ENCODE peak calls at places on chromosomes 13 and 19, in eight cellular contexts. X is stimulated activated CD4-positive, alpha-beta T cell treated with anti-CD3 and anti-CD28 coated beads, Interleukin-4, amount 100 ng/mL, for 4 hours; F is NCI-H1105; A is NCI-H2081 treated with DMSO at 0.1 percent for 48 hours; J is cerebellar nuclear complex; S is activated CD4-positive, alpha-beta memory T cell treated with anti-CD3 and anti-CD28 coated beads for 36 hours; Y is AG09309; K is RPMI8226. W is an unnamed sample.

GRCh38 chr13:49667773-49668172 is 23.5 kb downstream of the EBPL start:
- DNase-seq in A (no peak), X (no peak), F (no peak), S (no peak), J (no peak), Y (no peak), K (no peak), W (no peak)

GRCh38 chr13:101267656-101268055 is 148.7 kb downstream of the NALCN start:
- DNase-seq in S (no peak), Y (peak; percentile 44), X (no peak), F (no peak), J (no peak), A (no peak), K (no peak), W (no peak)

GRCh38 chr19:45972081-45972943 is 1.4 kb downstream of the NOVA2 start:
- DNase-seq in X (peak; percentile 81), K (no peak), A (no peak), Y (no peak), S (peak; percentile 53), F (no peak), J (no peak), W (no peak)

GRCh38 chr13:30818323-30818960 is 83.1 kb downstream of the ALOX5AP start:
- DNase-seq in K (no peak), F (no peak), X (no peak), A (no peak), S (no peak), J (no peak), Y (peak; percentile 93), W (no peak)

GRCh38 chr19:20385056-20385455 is 180.5 kb downstream of the ZNF737 start:
- DNase-seq in X (no peak), Y (no peak), K (no peak), J (no peak), S (no peak), A (no peak), F (no peak), W (no peak)

GRCh38 chr13:50651916-50652315 is 191.6 kb downstream of the DLEU7 start:
- DNase-seq in A (no peak), S (no peak), K (no peak), Y (no peak), J (no peak), X (no peak), F (no peak), W (no peak)

GRCh38 chr13:37797606-37798005 is 72.0 kb downstream of the TRPC4 start:
- DNase-seq in F (no peak), Y (no peak), S (no peak), J (no peak), K (no peak), A (no peak), X (no peak), W (no peak)

GRCh38 chr19:51007488-51007887 is 6.1 kb upstream of the KLK8 start:
- DNase-seq in X (no peak), Y (no peak), A (no peak), F (no peak), K (no peak), S (no peak), J (no peak), W (no peak)

GRCh38 chr13:31134055-31134711 is 27.5 kb downstream of the HSPH1 start:
- DNase-seq in S (no peak), A (no peak), F (no peak), J (no peak), Y (no peak), X (no peak), K (no peak), W (no peak)

GRCh38 chr13:40013554-40013953 is 358.1 kb downstream of the COG6 start:
- DNase-seq in Y (no peak), K (no peak), X (no peak), A (no peak), J (no peak), S (no peak), F (no peak), W (no peak)

GRCh38 chr19:49205114-49205513 is 47.5 kb downstream of the TRPM4 start:
- DNase-seq in Y (no peak), F (no peak), A (no peak), K (no peak), J (no peak), S (no peak), X (no peak), W (no peak)

GRCh38 chr13:53217221-53217620 is 188.6 kb downstream of the OLFM4 start:
- DNase-seq in X (no peak), S (no peak), F (no peak), K (no peak), A (no peak), Y (no peak), J (no peak), W (no peak)

GRCh38 chr19:42252365-42253244 is 2.3 kb downstream of the ERF start:
- DNase-seq in J (peak; percentile 33), X (no peak), Y (no peak), F (no peak), A (no peak), S (peak; percentile 22), K (no peak), W (no peak)

GRCh38 chr19:10105241-10106099 is 692 bp upstream of the PPAN start:
- DNase-seq in F (no peak), X (peak; percentile 93), A (no peak), J (no peak), K (no peak), Y (no peak), S (peak; percentile 93), W (no peak)

GRCh38 chr19:6534451-6535093 is 3.7 kb downstream of the TNFSF9 start:
- DNase-seq in J (no peak), A (no peak), K (no peak), F (no peak), S (no peak), Y (no peak), X (no peak), W (no peak)

GRCh38 chr13:80180745-80181144 is 160.2 kb downstream of the SPRY2 start:
- DNase-seq in A (no peak), F (no peak), J (no peak), S (no peak), X (no peak), K (no peak), Y (no peak), W (no peak)

GRCh38 chr13:27293873-27294515 is 23.4 kb downstream of the RASL11A start:
- DNase-seq in K (no peak), J (no peak), F (no peak), S (peak; percentile 25), Y (no peak), A (no peak), X (peak; percentile 11), W (no peak)

GRCh38 chr13:79194272-79194671 is 211.8 kb downstream of the RBM26 start:
- DNase-seq in K (peak; percentile 58), Y (no peak), F (no peak), A (no peak), J (no peak), X (peak; percentile 27), S (peak; percentile 79), W (no peak)

GRCh38 chr19:3821857-3822364 is 35.7 kb upstream of the MATK start:
- DNase-seq in K (peak; percentile 59), Y (no peak), F (no peak), A (no peak), X (peak; percentile 84), S (peak; percentile 94), J (no peak), W (peak; percentile 41)

GRCh38 chr19:10408511-10409291 is 5.4 kb upstream of the CDC37 start:
- DNase-seq in K (no peak), S (peak; percentile 86), F (no peak), Y (no peak), A (no peak), J (no peak), X (peak; percentile 77), W (no peak)

GRCh38 chr13:73767747-73768315 is 366.4 kb downstream of the KLF12 start:
- DNase-seq in J (no peak), X (peak; percentile 17), S (peak; percentile 56), K (peak; percentile 47), Y (no peak), F (no peak), A (no peak), W (no peak)

GRCh38 chr19:29724102-29724641 is 9.1 kb upstream of the C19orf12 start:
- DNase-seq in S (peak; percentile 30), X (peak; percentile 13), F (no peak), A (no peak), J (no peak), Y (no peak), K (no peak), W (no peak)